ENCODE peak calls at places on chromosomes 5 and 9, in ten cellular contexts. B, K, R, N, H, J, P, F, C and E are unnamed samples. For H3K4me1, the result is how much of the 10 kb centered on the place peaks cover.

GRCh38 chr9:112884086-112884485 is 6.6 kb downstream of the SLC46A2 start:
- DNase-seq in B (peak), K (no peak), R (no peak), N (no peak), H (no peak), J (no peak), P (no peak), F (no peak), C (no peak), E (no peak)

GRCh38 chr5:132850066-132850465 is 16.2 kb downstream of the GDF9 start:
- DNase-seq in B (peak), K (no peak), R (no peak), N (no peak), H (no peak), J (no peak), P (no peak), F (no peak), C (no peak), E (no peak)

GRCh38 chr5:45225571-45226031 is 416.9 kb downstream of the MRPS30 start:
- DNase-seq in B (no peak), K (no peak), R (no peak), N (no peak), H (no peak), J (no peak), P (no peak), F (no peak), C (no peak), E (no peak)

GRCh38 chr5:8843766-8844165 is 702.1 kb downstream of the SEMA5A start:
- DNase-seq in B (peak), K (no peak), R (no peak), N (no peak), H (no peak), J (no peak), P (no peak), F (no peak), C (no peak), E (no peak)

GRCh38 chr5:113450366-113451328 is 15.9 kb upstream of the TSSK1B start:
- DNase-seq in B (peak), K (no peak), R (no peak), N (no peak), H (no peak), J (no peak), P (no peak), F (no peak), C (no peak), E (no peak)

GRCh38 chr5:154273028-154273617 is 82.6 kb downstream of the GALNT10 start:
- DNase-seq in B (no peak), K (peak), R (peak), N (peak), H (peak), J (no peak), P (peak), F (no peak), C (peak), E (no peak)

GRCh38 chr5:146630467-146630866 is 114.5 kb upstream of the GPR151 start:
- DNase-seq in B (no peak), K (no peak), R (no peak), N (no peak), H (no peak), J (no peak), P (no peak), F (no peak), C (no peak), E (no peak)

GRCh38 chr5:157540124-157540523 is 35.5 kb downstream of the ADAM19 start:
- DNase-seq in B (no peak), K (no peak), R (no peak), N (no peak), H (no peak), J (peak), P (no peak), F (no peak), C (no peak), E (no peak)

GRCh38 chr5:34854459-34855174 is 15.7 kb downstream of the TTC23L start:
- DNase-seq in B (peak), K (no peak), R (no peak), N (no peak), H (no peak), J (peak), P (no peak), F (no peak), C (no peak), E (no peak)

GRCh38 chr5:140630296-140630695 is 2.7 kb downstream of the CD14 start:
- DNase-seq in B (peak), K (no peak), R (no peak), N (no peak), H (no peak), J (no peak), P (no peak), F (no peak), C (no peak), E (no peak)

GRCh38 chr5:13477118-13477737 is 467.3 kb downstream of the DNAH5 start:
- DNase-seq in B (peak), K (no peak), R (no peak), N (no peak), H (no peak), J (no peak), P (no peak), F (no peak), C (no peak), E (no peak)

GRCh38 chr5:79621056-79621455 is 8.8 kb downstream of the TENT2 start:
- DNase-seq in B (peak), K (no peak), R (no peak), N (peak), H (no peak), J (no peak), P (no peak), F (no peak), C (no peak), E (no peak)

GRCh38 chr5:9519537-9519936 is 26.3 kb downstream of the SEMA5A start:
- DNase-seq in B (peak), K (no peak), R (no peak), N (no peak), H (peak), J (no peak), P (no peak), F (peak), C (no peak), E (no peak)

GRCh38 chr9:16960084-16960483 is 89.6 kb upstream of the BNC2 start:
- DNase-seq in B (peak), K (no peak), R (no peak), N (peak), H (no peak), J (no peak), P (no peak), F (no peak), C (no peak), E (no peak)

GRCh38 chr5:111555760-111556159 is 43.4 kb upstream of the STARD4 start:
- DNase-seq in B (no peak), K (no peak), R (no peak), N (no peak), H (no peak), J (no peak), P (no peak), F (no peak), C (no peak), E (no peak)

GRCh38 chr5:14112998-14113652 is 30.0 kb upstream of the TRIO start:
- DNase-seq in B (no peak), K (peak), R (no peak), N (peak), H (no peak), J (no peak), P (no peak), F (no peak), C (no peak), E (no peak)

GRCh38 chr5:83031391-83031790 is 45.8 kb downstream of the TMEM167A start:
- DNase-seq in B (peak), K (no peak), R (no peak), N (no peak), H (no peak), J (no peak), P (no peak), F (no peak), C (no peak), E (no peak)
- H3K27ac ChIP-seq in B (no peak), K (no peak), R (no peak), N (no peak), H (no peak), J (no peak), P (no peak), F (no peak), C (no peak), E (no peak)

DNA sequence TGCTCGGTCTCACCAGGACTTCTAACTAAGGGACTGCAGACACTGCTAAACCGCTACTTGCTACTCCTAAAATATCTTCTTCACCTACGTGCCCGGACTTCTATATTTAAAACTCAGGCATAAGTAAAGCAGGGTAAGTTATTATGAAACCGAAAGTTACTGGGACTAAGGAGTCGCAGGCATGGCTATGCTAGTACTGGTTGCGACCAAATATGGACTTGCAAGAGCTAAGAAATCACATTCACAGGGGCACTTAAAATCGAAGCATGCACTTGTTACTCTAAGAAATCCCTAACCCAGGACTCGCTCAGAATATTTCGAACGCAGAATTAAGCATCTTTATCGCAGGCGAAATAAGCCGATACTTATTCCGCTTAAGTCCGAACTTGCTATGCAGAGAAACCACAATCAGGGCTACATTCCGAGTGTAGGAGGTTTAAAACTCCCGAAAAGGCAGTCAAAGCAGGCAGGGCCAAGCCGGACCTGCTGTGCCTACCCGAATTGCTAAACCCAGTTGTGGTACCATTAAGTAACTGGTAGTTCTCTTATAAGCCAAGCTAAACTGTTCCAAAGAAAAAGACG is 2.1 kb downstream of the ANXA2R start:
- DNase-seq in B (peak), K (peak), R (no peak), N (no peak), H (no peak), J (peak), P (peak), F (no peak), C (no peak), E (no peak)
- H3K4me3 ChIP-seq in B (peak), K (peak), R (peak), N (no peak), H (peak), J (peak), P (peak), F (peak), C (peak), E (peak)

GRCh38 chr9:134928796-134929559 is 11.3 kb upstream of the FCN1 start:
- DNase-seq in B (no peak), K (peak), R (peak), N (no peak), H (peak), J (peak), P (no peak), F (peak), C (peak), E (no peak)
- H3K4me1 ChIP-seq in B (under half), K (under half), R (under half), N (under half), H (under half), J (half or more), P (under half), F (under half), C (under half), E (under half)

DNA sequence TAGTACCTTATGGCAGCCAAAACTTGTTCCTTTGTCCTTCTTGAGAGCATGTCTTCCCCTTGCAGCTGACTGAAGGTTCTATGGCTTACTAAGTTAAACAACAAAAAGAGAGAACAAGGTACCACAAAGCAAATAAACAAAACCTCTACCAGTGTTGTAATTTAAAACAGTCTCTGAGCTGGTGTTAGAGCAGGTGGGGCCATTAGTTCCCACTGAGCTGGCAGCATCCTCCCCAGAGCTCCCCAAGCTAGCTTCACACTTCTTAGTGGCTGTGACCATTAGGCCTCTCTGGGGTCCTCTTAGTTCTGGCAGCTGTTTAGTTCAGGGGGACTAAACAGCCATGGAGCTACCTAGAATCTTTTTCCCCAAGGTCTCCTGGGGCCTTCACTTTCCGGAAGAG is 128.6 kb upstream of the ELL2 start:
- DNase-seq in B (no peak), K (no peak), R (no peak), N (no peak), H (no peak), J (no peak), P (no peak), F (no peak), C (no peak), E (no peak)
- H3K27ac ChIP-seq in B (no peak), K (no peak), R (no peak), N (peak), H (no peak), J (no peak), P (no peak), F (no peak), C (no peak), E (peak)

GRCh38 chr5:177369050-177369912 is 11.6 kb downstream of the RGS14 start:
- DNase-seq in B (peak), K (no peak), R (no peak), N (peak), H (no peak), J (peak), P (no peak), F (no peak), C (peak), E (no peak)
- H3K4me3 ChIP-seq in B (no peak), K (no peak), R (no peak), N (no peak), H (no peak), J (no peak), P (no peak), F (no peak), C (no peak), E (no peak)

GRCh38 chr5:217860-218456 is at the start of the genes CCDC127 and SDHA:
- DNase-seq in B (peak), K (peak), R (peak), N (peak), H (peak), J (peak), P (peak), F (peak), C (peak), E (peak)
- H3K4me1 ChIP-seq in B (under half), K (under half), R (under half), N (under half), H (under half), J (under half), P (under half), F (under half), C (under half), E (under half)

GRCh38 chr9:33465596-33466564 is 7.8 kb downstream of the NOL6 start:
- DNase-seq in B (no peak), K (no peak), R (no peak), N (no peak), H (no peak), J (no peak), P (no peak), F (no peak), C (no peak), E (no peak)

GRCh38 chr9:33463151-33463550 is 10.6 kb downstream of the NOL6 start:
- DNase-seq in B (no peak), K (no peak), R (no peak), N (no peak), H (no peak), J (no peak), P (no peak), F (no peak), C (no peak), E (no peak)

GRCh38 chr9:33461474-33461873 is 12.2 kb downstream of the NOL6 start:
- DNase-seq in B (no peak), K (no peak), R (no peak), N (no peak), H (no peak), J (no peak), P (no peak), F (no peak), C (no peak), E (no peak)

GRCh38 chr9:33465096-33465495 is 8.6 kb downstream of the NOL6 start:
- DNase-seq in B (no peak), K (no peak), R (no peak), N (no peak), H (no peak), J (no peak), P (no peak), F (no peak), C (no peak), E (no peak)

DNA sequence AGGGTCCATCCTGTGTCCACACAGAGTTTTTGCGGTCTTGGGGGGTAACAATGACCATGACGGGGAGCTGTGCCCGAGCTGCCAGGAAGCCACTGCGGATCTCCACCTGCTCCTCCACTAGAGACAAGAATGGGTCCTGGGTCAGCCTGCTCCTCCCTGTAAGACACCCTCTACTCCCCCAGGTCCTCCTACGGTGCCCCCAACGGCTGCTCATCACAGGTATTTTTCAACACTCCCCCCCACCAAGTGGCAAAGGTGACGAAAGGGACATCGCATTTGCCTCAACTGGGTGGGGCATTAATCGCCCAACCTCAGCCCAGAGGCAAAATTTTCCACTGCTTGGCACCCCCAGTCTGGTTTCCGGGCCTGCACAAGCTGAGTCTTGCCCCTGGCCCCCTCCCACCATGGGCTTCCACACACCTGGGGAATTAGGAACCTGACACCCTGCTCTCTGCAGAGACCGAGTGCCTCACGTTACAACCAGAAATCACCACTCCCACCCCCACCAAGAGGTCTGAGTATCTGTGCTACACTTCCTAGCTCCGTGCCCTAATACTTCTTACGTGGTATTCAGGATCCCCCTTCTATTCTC is 9.6 kb downstream of the NOL6 start:
- DNase-seq in B (no peak), K (no peak), R (no peak), N (no peak), H (no peak), J (no peak), P (no peak), F (no peak), C (no peak), E (no peak)
- H3K27ac ChIP-seq in B (no peak), K (no peak), R (no peak), N (no peak), H (no peak), J (no peak), P (no peak), F (no peak), C (no peak), E (no peak)

GRCh38 chr5:88883566-88884434 is 816 bp upstream of the MEF2C start:
- DNase-seq in B (peak), K (peak), R (peak), N (peak), H (peak), J (peak), P (no peak), F (peak), C (peak), E (peak)

GRCh38 chr5:88886252-88886651 is 3.3 kb upstream of the MEF2C start:
- DNase-seq in B (no peak), K (no peak), R (no peak), N (no peak), H (no peak), J (no peak), P (no peak), F (no peak), C (no peak), E (no peak)

GRCh38 chr5:88883059-88883565 is at the start of gene MEF2C:
- DNase-seq in B (peak), K (peak), R (peak), N (peak), H (peak), J (peak), P (no peak), F (peak), C (peak), E (peak)

GRCh38 chr5:88885043-88885442 is 2.1 kb upstream of the MEF2C start:
- DNase-seq in B (peak), K (no peak), R (no peak), N (no peak), H (no peak), J (no peak), P (no peak), F (no peak), C (no peak), E (no peak)

GRCh38 chr5:88884435-88884877 is 1.5 kb upstream of the MEF2C start:
- DNase-seq in B (peak), K (no peak), R (no peak), N (no peak), H (no peak), J (no peak), P (no peak), F (no peak), C (no peak), E (no peak)
- H3K4me3 ChIP-seq in B (peak), K (peak), R (peak), N (peak), H (peak), J (peak), P (peak), F (peak), C (peak), E (peak)